ENCODE peak calls at places on chromosome 5, in five cellular contexts. O, L, V, S and D are unnamed samples.

GRCh38 chr5:75361310-75361709 is 24.3 kb downstream of the HMGCR start:
- DNase-seq in O (no peak), S (no peak), V (no peak), L (no peak), D (no peak)

GRCh38 chr5:122751293-122751753 is 23.6 kb upstream of the SNX2 start:
- DNase-seq in L (peak), S (no peak), O (peak), V (no peak), D (no peak)

GRCh38 chr5:89498699-89499098 is 615.7 kb upstream of the MEF2C start:
- DNase-seq in V (no peak), L (no peak), S (no peak), O (no peak), D (no peak)

GRCh38 chr5:170860415-170860814 is 1.4 kb upstream of the RANBP17 start:
- DNase-seq in O (no peak), S (no peak), L (no peak), V (no peak), D (no peak)

GRCh38 chr5:168681556-168682183 is 102.5 kb upstream of the PANK3 start:
- DNase-seq in O (no peak), V (no peak), L (peak), S (no peak), D (no peak)

GRCh38 chr5:113081091-113081490 is 104.5 kb downstream of the DCP2 start:
- DNase-seq in L (no peak), S (no peak), O (peak), V (no peak), D (no peak)

GRCh38 chr5:179322071-179323025 is 22.9 kb downstream of the ADAMTS2 start:
- DNase-seq in S (no peak), L (no peak), V (no peak), O (no peak), D (no peak)

GRCh38 chr5:171525086-171525485 is 105.6 kb downstream of the FGF18 start:
- DNase-seq in O (no peak), L (no peak), S (peak), V (no peak), D (no peak)

GRCh38 chr5:174970502-174970901 is 246.1 kb downstream of the MSX2 start:
- DNase-seq in O (no peak), L (no peak), S (no peak), V (no peak), D (no peak)

GRCh38 chr5:65203746-65204145 is 278.0 kb downstream of the ADAMTS6 start:
- DNase-seq in L (no peak), S (no peak), V (no peak), O (no peak), D (no peak)

GRCh38 chr5:80282054-80282453 is 26.2 kb upstream of the SERINC5 start:
- DNase-seq in S (no peak), O (no peak), V (no peak), L (no peak), D (no peak)

GRCh38 chr5:95237324-95237723 is 47.6 kb downstream of the MCTP1 start:
- DNase-seq in L (no peak), O (no peak), S (no peak), V (no peak), D (no peak)

GRCh38 chr5:150763023-150763793 is 4.4 kb upstream of the DCTN4 start:
- DNase-seq in O (no peak), L (peak), S (peak), V (no peak), D (no peak)

GRCh38 chr5:170418736-170419135 is 29.6 kb upstream of the KCNMB1 start:
- DNase-seq in L (no peak), V (no peak), S (no peak), O (no peak), D (no peak)

GRCh38 chr5:54457094-54457531 is 1.6 kb downstream of the HSPB3 start:
- DNase-seq in S (no peak), O (peak), V (no peak), L (peak), D (no peak)

GRCh38 chr5:135456238-135457099 is 4.3 kb upstream of the TIFAB start:
- DNase-seq in O (no peak), S (no peak), V (peak), L (peak), D (no peak)

GRCh38 chr5:58775699-58776098 is 192.8 kb downstream of the RAB3C start:
- DNase-seq in O (no peak), V (no peak), S (no peak), L (no peak), D (no peak)

GRCh38 chr5:52870448-52870847 is 82.7 kb downstream of the ITGA1 start:
- DNase-seq in S (no peak), V (no peak), O (no peak), L (peak), D (no peak)

GRCh38 chr5:66596791-66597757 is 881 bp downstream of the MAST4 start:
- DNase-seq in S (peak), O (peak), L (peak), V (no peak), D (peak)

GRCh38 chr5:14665949-14666741 is 1.6 kb downstream of the OTULIN start:
- DNase-seq in S (peak), L (peak), V (no peak), O (peak), D (peak)
- TF ChIP-seq CTCF in S (no peak), L (no peak), V (peak), O (no peak), D (peak)

GRCh38 chr5:35038891-35039290 is 8.9 kb downstream of the AGXT2 start:
- DNase-seq in L (no peak), V (no peak), O (no peak), S (no peak), D (no peak)

GRCh38 chr5:35035271-35035670 is 12.5 kb downstream of the AGXT2 start:
- DNase-seq in L (no peak), V (no peak), O (no peak), S (no peak), D (no peak)

GRCh38 chr5:35041251-35041650 is 6.5 kb downstream of the AGXT2 start:
- DNase-seq in O (no peak), V (no peak), S (no peak), L (no peak), D (no peak)

GRCh38 chr5:35031276-35031675 is 16.5 kb downstream of the AGXT2 start:
- DNase-seq in L (no peak), S (no peak), V (no peak), O (peak), D (no peak)

DNA sequence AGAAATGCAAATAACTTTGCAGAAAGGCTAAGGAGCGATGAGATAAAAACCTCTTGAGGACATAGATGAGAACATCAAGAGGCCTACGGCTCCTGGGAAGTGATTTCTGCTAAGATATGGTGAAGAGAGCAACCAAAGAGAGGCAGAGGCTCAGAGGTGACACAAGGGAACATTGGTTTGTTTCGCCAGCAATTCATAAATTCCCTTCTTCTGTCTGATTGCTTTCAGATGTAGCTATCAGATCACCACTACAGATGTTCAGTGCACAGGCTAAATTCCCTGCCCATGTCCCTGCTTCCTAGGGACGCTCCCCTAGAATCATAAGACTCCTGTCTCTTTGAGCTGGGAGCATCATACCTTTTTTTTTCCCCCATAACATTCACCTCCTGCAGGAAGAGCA is 11.2 kb downstream of the AGXT2 start:
- DNase-seq in S (no peak), V (no peak), O (no peak), L (no peak), D (no peak)
- H2AFZ ChIP-seq in S (no peak), V (no peak), O (peak), L (no peak), D (no peak)

GRCh38 chr5:2748180-2748840 is 3.2 kb downstream of the IRX2 start:
- DNase-seq in L (no peak), S (no peak), V (no peak), O (peak), D (no peak)
- TF ChIP-seq EZH2phosphoT487 in L (no peak), S (no peak), V (no peak), O (no peak), D (no peak)

GRCh38 chr5:10303201-10303600 is 4.5 kb downstream of the CMBL start:
- DNase-seq in L (no peak), O (no peak), V (no peak), S (no peak), D (no peak)

GRCh38 chr5:10306806-10307205 is 896 bp downstream of the CMBL start:
- DNase-seq in V (no peak), O (no peak), S (peak), L (no peak), D (no peak)

GRCh38 chr5:10306114-10306513 is 1.6 kb downstream of the CMBL start:
- DNase-seq in S (no peak), L (no peak), O (no peak), V (no peak), D (no peak)

GRCh38 chr5:10303699-10304170 is 4.0 kb downstream of the CMBL start:
- DNase-seq in V (no peak), L (no peak), O (no peak), S (no peak), D (no peak)

DNA sequence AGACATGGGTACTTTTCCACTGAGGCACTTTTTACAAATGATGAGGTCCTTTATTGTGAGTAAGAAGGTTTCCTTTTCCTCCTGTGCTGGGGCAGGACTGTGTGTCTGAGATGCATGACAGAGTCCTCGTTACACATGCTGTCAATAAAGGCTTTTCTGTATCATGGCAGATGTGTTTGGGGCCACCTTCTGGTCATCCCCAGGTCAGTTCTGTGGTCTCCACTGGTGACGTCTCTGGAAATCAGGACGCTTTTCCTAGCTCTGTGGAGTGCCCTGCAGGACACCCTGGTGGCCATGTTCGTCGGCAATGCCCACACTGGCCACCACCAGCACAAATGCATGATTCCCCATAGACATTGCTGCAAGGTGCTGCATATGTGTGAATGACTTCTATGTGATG is 2.8 kb downstream of the CMBL start:
- DNase-seq in L (no peak), V (no peak), O (no peak), S (peak), D (no peak)
- TF ChIP-seq CTCF in L (no peak), V (no peak), O (peak), S (peak), D (peak)

DNA sequence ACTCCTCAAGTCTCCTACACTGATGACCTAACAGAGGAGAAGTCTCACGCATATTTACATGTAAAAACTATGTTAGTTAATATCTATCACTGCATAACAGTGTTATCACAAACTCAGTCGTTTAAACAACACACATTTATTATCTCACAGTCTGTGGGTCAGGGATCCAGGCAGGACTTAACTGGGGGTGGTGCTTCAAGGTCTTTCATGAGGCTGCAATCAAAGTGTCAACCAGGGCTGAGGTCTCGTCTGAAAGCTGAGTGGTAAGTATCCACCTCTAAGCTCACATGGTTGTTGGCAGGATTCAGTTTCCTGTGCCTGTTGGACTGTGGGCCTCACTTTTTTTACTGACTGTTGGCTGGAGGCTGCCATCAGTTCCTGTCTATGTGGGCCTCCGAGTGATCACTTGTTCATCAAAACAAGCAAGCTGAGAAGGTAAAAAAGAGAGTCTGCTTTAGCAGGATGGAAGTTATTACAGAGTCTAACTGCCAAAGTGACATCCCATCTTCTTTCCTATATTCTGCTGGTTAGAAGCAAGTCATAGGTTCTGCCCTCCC is 188.6 kb downstream of the CARTPT start:
- DNase-seq in O (no peak), L (no peak), V (no peak), S (no peak), D (peak)
- H2AFZ ChIP-seq in O (peak), L (no peak), V (no peak), S (peak), D (peak)